ENCODE peak calls at places on chromosome 21, in nine cellular contexts. I is GM23248, S is esophagus muscularis mucosa, Y is uterus, D is tibial nerve, R is heart right ventricle, P is colonic mucosa, X is prostate gland, C is pancreas. U is an unnamed sample.

GRCh38 chr21:38349111-38349746 is 92.4 kb downstream of the KCNJ15 start:
- DNase-seq in P (no peak), R (no peak), Y (no peak), C (no peak), I (no peak), S (no peak), D (no peak), X (no peak), U (no peak)

GRCh38 chr21:27365394-27365793 is 398.5 kb upstream of the ADAMTS5 start:
- DNase-seq in X (no peak), R (no peak), I (peak; percentile 24), S (no peak), Y (no peak), D (no peak), C (no peak), P (no peak), U (no peak)

GRCh38 chr21:15667010-15667409 is 62.8 kb upstream of the USP25 start:
- DNase-seq in D (no peak), S (no peak), P (no peak), C (no peak), Y (no peak), X (no peak), I (peak; percentile 84), R (no peak), U (no peak)

GRCh38 chr21:25453524-25453923 is 153.8 kb downstream of the MRPL39 start:
- DNase-seq in D (no peak), X (no peak), R (no peak), Y (no peak), C (no peak), P (no peak), I (peak; percentile 10), S (no peak), U (no peak)

GRCh38 chr21:42562816-42563215 is 49.2 kb downstream of the SLC37A1 start:
- DNase-seq in P (no peak), D (no peak), I (no peak), S (no peak), R (no peak), X (no peak), C (no peak), Y (peak; percentile 3), U (no peak)

GRCh38 chr21:14453339-14453738 is 70.4 kb upstream of the HSPA13 start:
- DNase-seq in Y (no peak), R (no peak), I (no peak), X (no peak), C (no peak), P (no peak), S (no peak), D (no peak), U (peak; percentile 23)

GRCh38 chr21:34364921-34365320 is 1.1 kb downstream of the KCNE2 start:
- DNase-seq in P (no peak), R (no peak), C (no peak), Y (no peak), X (no peak), I (no peak), S (no peak), D (no peak), U (no peak)

GRCh38 chr21:33395866-33396265 is 7.3 kb upstream of the IFNGR2 start:
- DNase-seq in P (no peak), I (peak; percentile 49), S (no peak), R (no peak), D (no peak), X (no peak), Y (no peak), C (no peak), U (no peak)

GRCh38 chr21:34205811-34206635 is 132.6 kb downstream of the MRPS6 start:
- DNase-seq in S (no peak), P (no peak), Y (no peak), D (no peak), X (no peak), R (no peak), I (peak; percentile 31), C (no peak), U (no peak)

GRCh38 chr21:36699546-36700294 is 805 bp downstream of the SIM2 start:
- DNase-seq in R (no peak), Y (no peak), C (no peak), S (no peak), I (peak; percentile 28), P (no peak), X (no peak), D (no peak), U (no peak)

GRCh38 chr21:36702622-36702968 is 3.7 kb downstream of the SIM2 start:
- DNase-seq in S (no peak), R (no peak), X (no peak), D (no peak), Y (no peak), C (no peak), I (no peak), P (no peak), U (no peak)

GRCh38 chr21:36701912-36702621 is 3.2 kb downstream of the SIM2 start:
- DNase-seq in R (no peak), D (no peak), X (no peak), I (no peak), P (no peak), Y (no peak), C (no peak), S (no peak), U (no peak)

GRCh38 chr21:36700295-36700960 is 1.5 kb downstream of the SIM2 start:
- DNase-seq in I (no peak), R (no peak), X (no peak), D (no peak), C (no peak), S (no peak), Y (no peak), P (no peak), U (no peak)

GRCh38 chr21:36700961-36701911 is 2.3 kb downstream of the SIM2 start:
- DNase-seq in Y (no peak), D (no peak), R (no peak), C (no peak), S (no peak), I (no peak), P (no peak), X (no peak), U (no peak)
- H3K27ac ChIP-seq in Y (no peak overlapping the region), D (no peak overlapping the region), R (no peak overlapping the region), C (no peak overlapping the region), S (no peak overlapping the region), I (no peak overlapping the region), P (no peak overlapping the region), X (peak overlapping the region; percentile 62), U (no peak overlapping the region)

GRCh38 chr21:31251686-31252085 is 92.4 kb downstream of the TIAM1 start:
- DNase-seq in C (no peak), X (no peak), Y (no peak), P (no peak), S (no peak), D (no peak), I (no peak), R (no peak), U (no peak)
- H3K4me1 ChIP-seq in C (no peaks in the 10 kb centered on the region), X (no peaks in the 10 kb centered on the region), Y (no peaks in the 10 kb centered on the region), P (no peaks in the 10 kb centered on the region), S (no peaks in the 10 kb centered on the region), D (no peaks in the 10 kb centered on the region), I (no peaks in the 10 kb centered on the region), R (no peaks in the 10 kb centered on the region), U (no peaks in the 10 kb centered on the region)

GRCh38 chr21:21158376-21158918 is 160.2 kb downstream of the NCAM2 start:
- DNase-seq in D (no peak), P (no peak), R (no peak), I (no peak), Y (no peak), X (no peak), C (no peak), S (no peak), U (no peak)

GRCh38 chr21:21165063-21165645 is 166.9 kb downstream of the NCAM2 start:
- DNase-seq in D (no peak), C (no peak), P (no peak), I (peak; percentile 94), Y (no peak), X (no peak), R (peak; percentile 17), S (no peak), U (no peak)

GRCh38 chr21:21159253-21159899 is 161.2 kb downstream of the NCAM2 start:
- DNase-seq in R (no peak), I (peak; percentile 24), S (no peak), Y (no peak), P (no peak), X (no peak), D (no peak), C (no peak), U (no peak)

DNA sequence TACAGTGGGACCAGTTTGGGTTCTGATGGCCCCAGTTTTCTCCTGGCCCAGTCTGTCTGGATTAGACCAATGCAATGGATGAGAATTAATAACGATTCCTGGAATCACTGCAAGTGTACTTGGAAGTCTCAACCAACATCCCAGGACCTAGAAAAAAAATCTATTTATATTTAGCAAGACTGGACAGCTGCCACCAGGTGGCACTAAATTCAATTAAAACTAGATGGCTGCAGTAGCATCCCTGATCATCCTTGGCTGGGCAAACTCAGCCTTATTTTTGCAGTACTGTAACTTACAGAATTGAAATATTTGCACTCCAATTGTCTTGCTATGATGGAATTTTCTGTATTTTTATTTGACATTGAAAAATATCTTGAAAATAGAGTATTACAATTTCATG is 165.7 kb downstream of the NCAM2 start:
- DNase-seq in Y (peak; percentile 24), R (peak; percentile 31), X (peak; percentile 38), C (peak; percentile 33), I (peak; percentile 84), S (no peak), D (peak; percentile 24), P (peak; percentile 24), U (peak; percentile 42)
- H3K9me3 ChIP-seq in Y (no peaks in the 10 kb centered on the region), R (peaks cover 4% of the 10 kb centered on the region), X (no peaks in the 10 kb centered on the region), C (no peaks in the 10 kb centered on the region), I (no peaks in the 10 kb centered on the region), S (no peaks in the 10 kb centered on the region), D (peaks cover 5% of the 10 kb centered on the region), P (no peaks in the 10 kb centered on the region), U (peaks cover 1% of the 10 kb centered on the region)

DNA sequence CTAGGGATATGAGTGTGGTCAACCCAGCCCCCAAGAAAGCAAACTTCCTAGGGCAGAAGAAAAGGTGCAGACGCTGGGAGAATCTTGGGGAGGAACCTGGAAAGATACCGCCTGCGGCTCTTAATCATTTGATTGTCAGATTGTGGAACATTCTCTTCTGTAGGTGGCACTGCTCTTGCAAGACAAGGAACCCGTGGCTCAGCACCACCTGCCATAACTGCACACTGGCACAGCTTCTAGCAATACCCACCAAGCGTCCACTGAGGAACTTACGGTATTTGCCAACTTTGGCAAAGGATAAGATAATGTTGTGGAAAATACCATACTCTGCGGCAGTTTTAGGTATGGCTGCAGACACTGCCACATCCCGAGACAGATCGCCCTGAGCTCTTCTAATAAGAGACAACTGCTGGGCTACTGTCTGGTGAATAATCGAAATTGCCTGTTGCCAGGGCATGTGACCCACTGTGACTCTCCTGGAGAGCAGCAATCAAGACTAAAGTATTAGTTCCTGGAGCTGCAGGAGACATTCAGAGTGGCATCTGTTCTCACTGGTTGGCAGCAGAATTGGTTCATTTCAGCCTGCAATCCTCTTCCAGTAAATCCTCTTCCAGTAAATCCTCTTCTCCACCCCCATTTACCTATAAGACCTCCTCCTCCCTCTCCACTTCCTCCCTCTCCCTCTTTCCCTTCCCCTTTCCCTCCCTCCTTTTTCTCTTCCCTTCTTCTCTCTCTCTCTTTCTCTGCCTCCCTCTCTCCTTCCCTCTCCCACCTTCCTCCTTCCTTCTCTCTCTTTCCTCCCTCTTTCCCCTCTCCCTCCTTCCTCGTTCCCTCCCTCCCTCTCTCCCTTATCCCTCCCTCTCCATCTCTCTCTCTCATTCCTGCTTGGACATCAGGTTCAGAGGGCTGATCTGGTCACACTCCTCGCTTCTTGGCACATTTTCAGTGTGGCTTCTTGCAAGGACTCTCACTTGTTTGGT is 49.7 kb upstream of the B3GALT5 start:
- DNase-seq in R (no peak), I (peak; percentile 1), C (no peak), P (no peak), S (peak; percentile 57), X (no peak), D (no peak), Y (no peak), U (no peak)
- H3K27ac ChIP-seq in R (no peak overlapping the region), I (no peak overlapping the region), C (peak overlapping the region; percentile 16), P (no peak overlapping the region), S (no peak overlapping the region), X (no peak overlapping the region), D (no peak overlapping the region), Y (no peak overlapping the region), U (no peak overlapping the region)